ENCODE peak calls at places on chromosomes 1 and 21, in five cellular contexts. One of them, this sample, is unnamed.

GRCh38 chr1:192544983-192545393 is 30.6 kb upstream of the RGS1 start:
- DNase-seq in naive thymus-derived CD4-positive, alpha-beta T cell: no peak
- DNase-seq in tibial nerve: no peak
- DNase-seq in PC-9: peak; percentile 52
- DNase-seq in body of pancreas: no peak
- DNase-seq in this sample: no peak

GRCh38 chr1:212814989-212815388 is 23.3 kb downstream of the TATDN3 start:
- DNase-seq in naive thymus-derived CD4-positive, alpha-beta T cell: peak; percentile 1
- DNase-seq in tibial nerve: no peak
- DNase-seq in PC-9: no peak
- DNase-seq in body of pancreas: peak; percentile 15
- DNase-seq in this sample: no peak

GRCh38 chr1:46961066-46961758 is 19.9 kb upstream of the CYP4A11 start:
- DNase-seq in naive thymus-derived CD4-positive, alpha-beta T cell: no peak
- DNase-seq in tibial nerve: no peak
- DNase-seq in PC-9: no peak
- DNase-seq in body of pancreas: no peak
- DNase-seq in this sample: no peak

GRCh38 chr1:170537798-170538503 is 6.0 kb downstream of the GORAB start:
- DNase-seq in naive thymus-derived CD4-positive, alpha-beta T cell: no peak
- DNase-seq in tibial nerve: no peak
- DNase-seq in PC-9: no peak
- DNase-seq in body of pancreas: no peak
- DNase-seq in this sample: no peak

GRCh38 chr1:27299385-27300252 is 22.3 kb upstream of the TMEM222 start:
- DNase-seq in naive thymus-derived CD4-positive, alpha-beta T cell: no peak
- DNase-seq in tibial nerve: peak; percentile 36
- DNase-seq in PC-9: no peak
- DNase-seq in body of pancreas: no peak
- DNase-seq in this sample: no peak

GRCh38 chr1:177937174-177937770 is 32.6 kb downstream of the SEC16B start:
- DNase-seq in naive thymus-derived CD4-positive, alpha-beta T cell: no peak
- DNase-seq in tibial nerve: no peak
- DNase-seq in PC-9: no peak
- DNase-seq in body of pancreas: no peak
- DNase-seq in this sample: no peak

GRCh38 chr1:164051791-164052190 is 507.2 kb upstream of the PBX1 start:
- DNase-seq in naive thymus-derived CD4-positive, alpha-beta T cell: no peak
- DNase-seq in tibial nerve: no peak
- DNase-seq in PC-9: no peak
- DNase-seq in body of pancreas: no peak
- DNase-seq in this sample: no peak

GRCh38 chr1:152657677-152658076 is 5.5 kb upstream of the LCE2D start:
- DNase-seq in naive thymus-derived CD4-positive, alpha-beta T cell: no peak
- DNase-seq in tibial nerve: no peak
- DNase-seq in PC-9: no peak
- DNase-seq in body of pancreas: no peak
- DNase-seq in this sample: no peak

GRCh38 chr1:233359431-233359830 is 31.9 kb downstream of the MAP3K21 start:
- DNase-seq in naive thymus-derived CD4-positive, alpha-beta T cell: no peak
- DNase-seq in tibial nerve: no peak
- DNase-seq in PC-9: no peak
- DNase-seq in body of pancreas: peak; percentile 82
- DNase-seq in this sample: no peak

GRCh38 chr21:17045214-17045835 is 467.5 kb upstream of the CXADR start:
- DNase-seq in naive thymus-derived CD4-positive, alpha-beta T cell: no peak
- DNase-seq in tibial nerve: no peak
- DNase-seq in PC-9: no peak
- DNase-seq in body of pancreas: no peak
- DNase-seq in this sample: no peak

GRCh38 chr1:72037745-72038343 is 244.5 kb downstream of the NEGR1 start:
- DNase-seq in naive thymus-derived CD4-positive, alpha-beta T cell: no peak
- DNase-seq in tibial nerve: no peak
- DNase-seq in PC-9: no peak
- DNase-seq in body of pancreas: peak; percentile 43
- DNase-seq in this sample: no peak

GRCh38 chr1:3473381-3473844 is 18.9 kb downstream of the ARHGEF16 start:
- DNase-seq in naive thymus-derived CD4-positive, alpha-beta T cell: no peak
- DNase-seq in tibial nerve: no peak
- DNase-seq in PC-9: no peak
- DNase-seq in body of pancreas: no peak
- DNase-seq in this sample: no peak

GRCh38 chr1:89847191-89847729 is 26.4 kb downstream of the LRRC8D start:
- DNase-seq in naive thymus-derived CD4-positive, alpha-beta T cell: no peak
- DNase-seq in tibial nerve: no peak
- DNase-seq in PC-9: no peak
- DNase-seq in body of pancreas: no peak
- DNase-seq in this sample: no peak

GRCh38 chr1:55611123-55611522 is 396.0 kb upstream of the USP24 start:
- DNase-seq in naive thymus-derived CD4-positive, alpha-beta T cell: no peak
- DNase-seq in tibial nerve: no peak
- DNase-seq in PC-9: no peak
- DNase-seq in body of pancreas: no peak
- DNase-seq in this sample: no peak

GRCh38 chr21:34890724-34891609 is 158.1 kb downstream of the RUNX1 start:
- DNase-seq in naive thymus-derived CD4-positive, alpha-beta T cell: peak; percentile 24
- DNase-seq in tibial nerve: no peak
- DNase-seq in PC-9: no peak
- DNase-seq in body of pancreas: peak; percentile 23
- DNase-seq in this sample: no peak

GRCh38 chr1:40627987-40628902 is 37.2 kb downstream of the RIMS3 start:
- DNase-seq in naive thymus-derived CD4-positive, alpha-beta T cell: no peak
- DNase-seq in tibial nerve: no peak
- DNase-seq in PC-9: peak; percentile 65
- DNase-seq in body of pancreas: no peak
- DNase-seq in this sample: no peak

GRCh38 chr1:243763806-243764205 is 86.2 kb downstream of the AKT3 start:
- DNase-seq in naive thymus-derived CD4-positive, alpha-beta T cell: no peak
- DNase-seq in tibial nerve: no peak
- DNase-seq in PC-9: no peak
- DNase-seq in body of pancreas: no peak
- DNase-seq in this sample: no peak

GRCh38 chr1:211752951-211753486 is 77.5 kb downstream of the LPGAT1 start:
- DNase-seq in naive thymus-derived CD4-positive, alpha-beta T cell: no peak
- DNase-seq in tibial nerve: no peak
- DNase-seq in PC-9: no peak
- DNase-seq in body of pancreas: no peak
- DNase-seq in this sample: no peak
- H3K27me3 ChIP-seq in naive thymus-derived CD4-positive, alpha-beta T cell: no peaks in the 10 kb centered on the region
- H3K27me3 ChIP-seq in tibial nerve: no peaks in the 10 kb centered on the region
- H3K27me3 ChIP-seq in PC-9: no peaks in the 10 kb centered on the region
- H3K27me3 ChIP-seq in body of pancreas: no peaks in the 10 kb centered on the region
- H3K27me3 ChIP-seq in this sample: no peaks in the 10 kb centered on the region

DNA sequence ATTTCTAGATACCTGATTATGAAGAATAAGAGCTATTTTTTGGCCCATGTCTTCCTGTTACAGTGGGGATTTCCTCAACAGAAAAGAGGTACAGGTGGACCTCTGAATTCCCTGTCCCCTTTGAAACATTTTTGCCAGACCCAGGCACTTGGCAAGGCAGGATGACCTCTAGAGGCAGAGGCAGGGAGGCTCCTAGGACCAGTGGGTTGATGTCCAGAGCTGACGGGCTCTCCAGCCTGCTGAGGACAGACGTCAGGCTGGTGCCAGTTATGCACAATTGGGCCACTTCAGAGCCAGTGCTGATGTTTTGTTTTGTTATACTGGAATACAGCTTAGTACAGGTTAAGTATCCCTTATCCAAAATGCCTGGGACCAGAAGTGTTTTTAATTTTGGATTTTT is 18.5 kb upstream of the A3GALT2 start:
- DNase-seq in naive thymus-derived CD4-positive, alpha-beta T cell: no peak
- DNase-seq in tibial nerve: no peak
- DNase-seq in PC-9: no peak
- DNase-seq in body of pancreas: no peak
- DNase-seq in this sample: no peak
- H3K4me3 ChIP-seq in naive thymus-derived CD4-positive, alpha-beta T cell: no peak overlapping the region
- H3K4me3 ChIP-seq in tibial nerve: peak overlapping the region; percentile 6
- H3K4me3 ChIP-seq in PC-9: no peak overlapping the region
- H3K4me3 ChIP-seq in body of pancreas: no peak overlapping the region
- H3K4me3 ChIP-seq in this sample: no peak overlapping the region

GRCh38 chr1:18397636-18398035 is 83.1 kb upstream of the KLHDC7A start:
- DNase-seq in naive thymus-derived CD4-positive, alpha-beta T cell: no peak
- DNase-seq in tibial nerve: no peak
- DNase-seq in PC-9: no peak
- DNase-seq in body of pancreas: no peak
- DNase-seq in this sample: no peak

GRCh38 chr1:18390953-18391352 is 89.8 kb upstream of the KLHDC7A start:
- DNase-seq in naive thymus-derived CD4-positive, alpha-beta T cell: no peak
- DNase-seq in tibial nerve: no peak
- DNase-seq in PC-9: no peak
- DNase-seq in body of pancreas: no peak
- DNase-seq in this sample: no peak

GRCh38 chr1:18398791-18399551 is 81.8 kb upstream of the KLHDC7A start:
- DNase-seq in naive thymus-derived CD4-positive, alpha-beta T cell: no peak
- DNase-seq in tibial nerve: no peak
- DNase-seq in PC-9: no peak
- DNase-seq in body of pancreas: no peak
- DNase-seq in this sample: no peak

GRCh38 chr1:18396247-18396646 is 84.5 kb upstream of the KLHDC7A start:
- DNase-seq in naive thymus-derived CD4-positive, alpha-beta T cell: no peak
- DNase-seq in tibial nerve: no peak
- DNase-seq in PC-9: peak; percentile 70
- DNase-seq in body of pancreas: no peak
- DNase-seq in this sample: no peak

DNA sequence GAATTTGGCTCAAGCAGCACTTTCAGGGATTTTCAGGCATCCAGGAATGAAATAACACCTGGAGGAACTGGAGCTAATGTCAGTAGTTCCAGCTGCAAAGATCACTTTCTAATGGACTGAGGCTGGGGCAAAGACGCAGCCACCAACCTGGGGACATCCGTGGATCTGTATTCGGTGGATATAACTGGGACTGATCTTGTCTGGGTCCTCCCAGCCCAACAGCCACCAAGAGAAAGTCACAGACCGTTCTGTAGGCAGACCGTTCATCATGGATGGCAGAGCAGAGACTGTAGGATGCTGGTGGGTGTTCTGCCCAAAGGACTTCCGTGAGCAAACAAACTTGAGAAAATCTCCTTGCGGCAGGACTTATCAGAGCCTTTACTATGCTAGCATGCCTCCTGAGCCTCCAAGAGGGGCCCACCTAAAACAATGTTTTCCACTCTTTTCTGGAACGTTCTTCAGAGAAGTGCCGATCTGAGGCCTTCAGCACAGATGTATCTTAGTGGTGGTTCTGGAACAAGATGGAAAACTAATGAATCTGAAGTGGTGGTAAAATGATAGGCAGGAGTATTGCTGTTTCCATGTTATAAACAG is 86.1 kb upstream of the KLHDC7A start:
- DNase-seq in naive thymus-derived CD4-positive, alpha-beta T cell: no peak
- DNase-seq in tibial nerve: no peak
- DNase-seq in PC-9: no peak
- DNase-seq in body of pancreas: no peak
- DNase-seq in this sample: no peak
- H3K27me3 ChIP-seq in naive thymus-derived CD4-positive, alpha-beta T cell: no peaks in the 10 kb centered on the region
- H3K27me3 ChIP-seq in tibial nerve: peaks cover 4% of the 10 kb centered on the region
- H3K27me3 ChIP-seq in PC-9: no peaks in the 10 kb centered on the region
- H3K27me3 ChIP-seq in body of pancreas: no peaks in the 10 kb centered on the region
- H3K27me3 ChIP-seq in this sample: no peaks in the 10 kb centered on the region

GRCh38 chr1:28421744-28422143 is 52.2 kb downstream of the PHACTR4 start:
- DNase-seq in naive thymus-derived CD4-positive, alpha-beta T cell: no peak
- DNase-seq in tibial nerve: no peak
- DNase-seq in PC-9: no peak
- DNase-seq in body of pancreas: no peak
- DNase-seq in this sample: no peak

GRCh38 chr1:28418278-28418637 is 48.7 kb downstream of the PHACTR4 start:
- DNase-seq in naive thymus-derived CD4-positive, alpha-beta T cell: no peak
- DNase-seq in tibial nerve: no peak
- DNase-seq in PC-9: no peak
- DNase-seq in body of pancreas: no peak
- DNase-seq in this sample: no peak

GRCh38 chr1:28415246-28415645 is 45.7 kb downstream of the PHACTR4 start:
- DNase-seq in naive thymus-derived CD4-positive, alpha-beta T cell: no peak
- DNase-seq in tibial nerve: no peak
- DNase-seq in PC-9: no peak
- DNase-seq in body of pancreas: no peak
- DNase-seq in this sample: no peak

GRCh38 chr1:28416509-28417194 is 47.1 kb downstream of the PHACTR4 start:
- DNase-seq in naive thymus-derived CD4-positive, alpha-beta T cell: no peak
- DNase-seq in tibial nerve: no peak
- DNase-seq in PC-9: no peak
- DNase-seq in body of pancreas: no peak
- DNase-seq in this sample: no peak

DNA sequence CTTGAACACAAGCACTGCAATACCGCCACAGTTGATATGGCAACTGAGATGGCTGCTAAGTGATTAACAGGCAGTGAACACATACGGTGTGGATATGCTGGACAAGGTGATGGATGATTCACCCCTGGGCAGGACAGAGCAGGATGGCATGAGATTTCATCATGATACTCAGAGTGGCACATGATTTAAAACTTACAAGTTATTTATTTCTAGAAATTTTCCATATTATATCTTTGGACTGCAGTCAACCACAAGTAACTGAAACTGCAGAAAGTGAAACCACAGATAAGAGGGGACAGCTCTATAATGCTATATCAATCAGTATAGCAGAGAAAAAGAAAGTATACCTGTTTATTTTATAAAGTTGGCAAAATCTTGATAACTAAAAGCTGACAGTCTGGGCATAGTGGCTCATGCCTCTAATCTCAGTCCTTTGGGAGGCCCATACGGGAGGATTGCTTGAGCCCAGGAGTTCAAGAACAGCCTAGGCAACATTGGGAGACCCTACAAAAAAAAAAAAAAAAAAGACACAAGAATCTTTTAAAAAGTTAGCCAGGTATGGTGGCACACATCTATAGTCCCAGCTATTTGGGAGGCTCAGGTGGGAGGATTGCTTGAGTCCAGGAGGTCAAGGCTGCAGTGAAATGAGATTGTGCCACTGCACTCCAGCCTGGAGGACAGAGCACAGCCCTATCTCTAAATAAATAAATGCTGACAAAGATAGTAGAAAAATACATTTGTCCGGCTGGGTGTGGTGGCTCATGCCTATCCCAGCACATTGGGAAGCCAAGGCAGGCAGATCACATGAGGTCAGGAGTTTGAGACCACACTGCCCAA is 48.1 kb downstream of the PHACTR4 start:
- DNase-seq in naive thymus-derived CD4-positive, alpha-beta T cell: no peak
- DNase-seq in tibial nerve: no peak
- DNase-seq in PC-9: peak; percentile 85
- DNase-seq in body of pancreas: no peak
- DNase-seq in this sample: no peak
- H3K4me3 ChIP-seq in naive thymus-derived CD4-positive, alpha-beta T cell: no peak overlapping the region
- H3K4me3 ChIP-seq in tibial nerve: no peak overlapping the region
- H3K4me3 ChIP-seq in PC-9: no peak overlapping the region
- H3K4me3 ChIP-seq in body of pancreas: no peak overlapping the region
- H3K4me3 ChIP-seq in this sample: no peak overlapping the region

This sample was measured in iPS DF 6.9.